ENCODE peak calls at places on chromosomes 3 and 15, in seven cellular contexts. One of them, this sample, is unnamed.

GRCh38 chr3:188711898-188712256 is 459.9 kb upstream of the TPRG1 start:
- DNase-seq in CD8-positive, alpha-beta T cell: no peak
- DNase-seq in posterior vena cava: no peak
- DNase-seq in NCI-H1417: no peak
- DNase-seq in K562: no peak
- DNase-seq in osteoblast: no peak
- DNase-seq in occipital lobe: no peak
- DNase-seq in this sample: peak

GRCh38 chr3:190384241-190384863 is 3.6 kb upstream of the CLDN16 start:
- DNase-seq in CD8-positive, alpha-beta T cell: no peak
- DNase-seq in posterior vena cava: no peak
- DNase-seq in NCI-H1417: peak
- DNase-seq in K562: no peak
- DNase-seq in osteoblast: no peak
- DNase-seq in occipital lobe: no peak
- DNase-seq in this sample: peak

GRCh38 chr3:188396900-188397299 is 242.9 kb downstream of the LPP start:
- DNase-seq in CD8-positive, alpha-beta T cell: no peak
- DNase-seq in posterior vena cava: no peak
- DNase-seq in NCI-H1417: no peak
- DNase-seq in K562: no peak
- DNase-seq in osteoblast: no peak
- DNase-seq in occipital lobe: no peak
- DNase-seq in this sample: no peak

GRCh38 chr3:31559872-31560534 is 27.3 kb downstream of the STT3B start:
- DNase-seq in CD8-positive, alpha-beta T cell: no peak
- DNase-seq in posterior vena cava: no peak
- DNase-seq in NCI-H1417: no peak
- DNase-seq in K562: no peak
- DNase-seq in osteoblast: no peak
- DNase-seq in occipital lobe: no peak
- DNase-seq in this sample: no peak

GRCh38 chr3:30689202-30689641 is 82.8 kb downstream of the TGFBR2 start:
- DNase-seq in CD8-positive, alpha-beta T cell: no peak
- DNase-seq in posterior vena cava: no peak
- DNase-seq in NCI-H1417: peak
- DNase-seq in K562: no peak
- DNase-seq in osteoblast: peak
- DNase-seq in occipital lobe: no peak
- DNase-seq in this sample: peak

GRCh38 chr3:156172536-156172935 is 52.2 kb downstream of the KCNAB1 start:
- DNase-seq in CD8-positive, alpha-beta T cell: no peak
- DNase-seq in posterior vena cava: no peak
- DNase-seq in NCI-H1417: no peak
- DNase-seq in K562: no peak
- DNase-seq in osteoblast: peak
- DNase-seq in occipital lobe: no peak
- DNase-seq in this sample: no peak

GRCh38 chr15:70628542-70628941 is 134.8 kb downstream of the UACA start:
- DNase-seq in CD8-positive, alpha-beta T cell: no peak
- DNase-seq in posterior vena cava: peak
- DNase-seq in NCI-H1417: no peak
- DNase-seq in K562: peak
- DNase-seq in osteoblast: no peak
- DNase-seq in occipital lobe: no peak
- DNase-seq in this sample: no peak

GRCh38 chr15:68734352-68734751 is 86.3 kb downstream of the ANP32A start:
- DNase-seq in CD8-positive, alpha-beta T cell: no peak
- DNase-seq in posterior vena cava: no peak
- DNase-seq in NCI-H1417: no peak
- DNase-seq in K562: no peak
- DNase-seq in osteoblast: no peak
- DNase-seq in occipital lobe: no peak
- DNase-seq in this sample: no peak

GRCh38 chr15:50262533-50262932 is 3.0 kb downstream of the HDC start:
- DNase-seq in CD8-positive, alpha-beta T cell: no peak
- DNase-seq in posterior vena cava: no peak
- DNase-seq in NCI-H1417: no peak
- DNase-seq in K562: no peak
- DNase-seq in osteoblast: no peak
- DNase-seq in occipital lobe: no peak
- DNase-seq in this sample: no peak

This sample was measured in EH.